ENCODE peak calls at places on chromosome 18, in six cellular contexts. One of them, this sample, is unnamed.

GRCh38 chr18:32200766-32201165 is 10.9 kb downstream of the MEP1B start:
- DNase-seq in GM12878: no peak
- DNase-seq in HEK293T: no peak
- DNase-seq in K562: no peak
- DNase-seq in HepG2: no peak
- DNase-seq in IMR-90: no peak
- DNase-seq in this sample: no peak

GRCh38 chr18:37419272-37419671 is 146.3 kb downstream of the CELF4 start:
- DNase-seq in HepG2: no peak
- DNase-seq in K562: no peak
- DNase-seq in GM12878: no peak
- DNase-seq in HEK293T: no peak
- DNase-seq in IMR-90: peak; percentile 12
- DNase-seq in this sample: peak; percentile 42

GRCh38 chr18:987325-988186 is 82.9 kb downstream of the ADCYAP1 start:
- DNase-seq in K562: peak; percentile 38
- DNase-seq in HEK293T: no peak
- DNase-seq in GM12878: no peak
- DNase-seq in HepG2: no peak
- DNase-seq in IMR-90: no peak
- DNase-seq in this sample: peak; percentile 4

GRCh38 chr18:44197837-44198236 is 482.9 kb upstream of the SETBP1 start:
- DNase-seq in GM12878: no peak
- DNase-seq in K562: no peak
- DNase-seq in IMR-90: no peak
- DNase-seq in HEK293T: no peak
- DNase-seq in HepG2: no peak
- DNase-seq in this sample: no peak

GRCh38 chr18:36672437-36673344 is 156.1 kb downstream of the TPGS2 start:
- DNase-seq in K562: no peak
- DNase-seq in IMR-90: peak; percentile 67
- DNase-seq in HepG2: no peak
- DNase-seq in GM12878: no peak
- DNase-seq in HEK293T: peak; percentile 60
- DNase-seq in this sample: peak; percentile 31

GRCh38 chr18:79922971-79923411 is 28.5 kb downstream of the SLC66A2 start:
- DNase-seq in K562: no peak
- DNase-seq in IMR-90: no peak
- DNase-seq in HEK293T: no peak
- DNase-seq in HepG2: no peak
- DNase-seq in GM12878: no peak
- DNase-seq in this sample: no peak

GRCh38 chr18:43396266-43396665 is 119.0 kb upstream of the SYT4 start:
- DNase-seq in GM12878: no peak
- DNase-seq in K562: no peak
- DNase-seq in HEK293T: no peak
- DNase-seq in HepG2: no peak
- DNase-seq in IMR-90: no peak
- DNase-seq in this sample: peak; percentile 5

GRCh38 chr18:32847719-32848118 is 74.9 kb upstream of the KLHL14 start:
- DNase-seq in K562: no peak
- DNase-seq in IMR-90: no peak
- DNase-seq in GM12878: no peak
- DNase-seq in HEK293T: no peak
- DNase-seq in HepG2: no peak
- DNase-seq in this sample: no peak

GRCh38 chr18:8603663-8604520 is 5.3 kb upstream of the RAB12 start:
- DNase-seq in K562: no peak
- DNase-seq in IMR-90: no peak
- DNase-seq in GM12878: peak; percentile 49
- DNase-seq in HepG2: no peak
- DNase-seq in HEK293T: no peak
- DNase-seq in this sample: no peak

GRCh38 chr18:58394046-58394445 is 234.8 kb downstream of the ALPK2 start:
- DNase-seq in HepG2: no peak
- DNase-seq in GM12878: no peak
- DNase-seq in HEK293T: no peak
- DNase-seq in IMR-90: peak; percentile 73
- DNase-seq in K562: no peak
- DNase-seq in this sample: no peak

GRCh38 chr18:50726960-50727589 is 92.7 kb downstream of the MRO start:
- DNase-seq in K562: no peak
- DNase-seq in HEK293T: no peak
- DNase-seq in HepG2: no peak
- DNase-seq in IMR-90: no peak
- DNase-seq in GM12878: peak; percentile 41
- DNase-seq in this sample: no peak

GRCh38 chr18:50099725-50100414 is 95.1 kb downstream of the MYO5B start:
- DNase-seq in HEK293T: no peak
- DNase-seq in GM12878: peak; percentile 36
- DNase-seq in K562: no peak
- DNase-seq in IMR-90: peak; percentile 25
- DNase-seq in HepG2: no peak
- DNase-seq in this sample: no peak

GRCh38 chr18:34128436-34128835 is 96.3 kb downstream of the NOL4 start:
- DNase-seq in K562: no peak
- DNase-seq in HepG2: no peak
- DNase-seq in GM12878: no peak
- DNase-seq in HEK293T: no peak
- DNase-seq in IMR-90: peak; percentile 0
- DNase-seq in this sample: no peak

GRCh38 chr18:26046419-26047077 is 43.9 kb downstream of the SS18 start:
- DNase-seq in K562: no peak
- DNase-seq in IMR-90: no peak
- DNase-seq in GM12878: no peak
- DNase-seq in HepG2: no peak
- DNase-seq in HEK293T: no peak
- DNase-seq in this sample: no peak

GRCh38 chr18:51617167-51617566 is 419.7 kb upstream of the MEX3C start:
- DNase-seq in HEK293T: no peak
- DNase-seq in K562: no peak
- DNase-seq in GM12878: no peak
- DNase-seq in IMR-90: no peak
- DNase-seq in HepG2: no peak
- DNase-seq in this sample: peak; percentile 77

GRCh38 chr18:12639990-12640880 is 17.7 kb downstream of the SPIRE1 start:
- DNase-seq in K562: no peak
- DNase-seq in HEK293T: no peak
- DNase-seq in HepG2: peak; percentile 68
- DNase-seq in IMR-90: peak; percentile 87
- DNase-seq in GM12878: no peak
- DNase-seq in this sample: peak; percentile 81

GRCh38 chr18:8507881-8508280 is 101.4 kb upstream of the RAB12 start:
- DNase-seq in HEK293T: no peak
- DNase-seq in IMR-90: peak; percentile 21
- DNase-seq in K562: no peak
- DNase-seq in HepG2: no peak
- DNase-seq in GM12878: no peak
- DNase-seq in this sample: no peak

DNA sequence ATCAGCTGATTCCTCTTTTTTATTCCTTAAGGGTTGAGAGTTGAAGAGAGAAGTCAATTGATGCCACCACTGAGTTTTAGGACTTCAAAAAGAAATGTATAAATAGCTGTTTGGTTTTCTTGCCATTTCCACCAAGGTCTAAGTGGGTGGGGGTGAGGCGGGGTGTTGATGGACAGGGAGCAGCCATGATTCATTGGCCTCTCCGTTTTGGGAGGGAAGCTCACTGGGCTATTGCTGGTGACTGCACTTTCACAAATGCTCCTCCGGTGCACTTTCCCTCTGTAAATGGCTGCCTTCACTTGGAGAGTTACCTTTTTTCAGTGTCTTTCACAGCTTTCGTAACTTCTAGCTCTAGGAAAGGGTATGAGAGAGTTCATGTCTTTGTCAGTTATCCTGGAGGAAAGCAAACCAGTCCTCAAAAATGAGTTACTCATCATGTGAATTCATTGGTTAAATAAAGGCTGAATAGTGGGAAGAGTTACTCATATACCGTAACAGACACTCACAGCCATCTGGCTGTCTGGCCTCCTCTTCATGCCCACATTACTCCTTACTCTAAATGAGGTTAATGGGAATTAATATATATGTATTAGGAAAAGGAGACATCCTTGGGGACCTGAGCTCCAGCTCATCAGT is 17.4 kb upstream of the CTAGE1 start:
- DNase-seq in K562: no peak
- DNase-seq in IMR-90: peak; percentile 91
- DNase-seq in HepG2: no peak
- DNase-seq in GM12878: no peak
- DNase-seq in HEK293T: no peak
- DNase-seq in this sample: peak; percentile 34
- TF ChIP-seq BHLHE40 in K562: no peak
- TF ChIP-seq BHLHE40 in IMR-90: no peak
- TF ChIP-seq BHLHE40 in HepG2: no peak
- TF ChIP-seq BHLHE40 in GM12878: no peak
- TF ChIP-seq BHLHE40 in HEK293T: no peak
- TF ChIP-seq BHLHE40 in this sample: no peak

DNA sequence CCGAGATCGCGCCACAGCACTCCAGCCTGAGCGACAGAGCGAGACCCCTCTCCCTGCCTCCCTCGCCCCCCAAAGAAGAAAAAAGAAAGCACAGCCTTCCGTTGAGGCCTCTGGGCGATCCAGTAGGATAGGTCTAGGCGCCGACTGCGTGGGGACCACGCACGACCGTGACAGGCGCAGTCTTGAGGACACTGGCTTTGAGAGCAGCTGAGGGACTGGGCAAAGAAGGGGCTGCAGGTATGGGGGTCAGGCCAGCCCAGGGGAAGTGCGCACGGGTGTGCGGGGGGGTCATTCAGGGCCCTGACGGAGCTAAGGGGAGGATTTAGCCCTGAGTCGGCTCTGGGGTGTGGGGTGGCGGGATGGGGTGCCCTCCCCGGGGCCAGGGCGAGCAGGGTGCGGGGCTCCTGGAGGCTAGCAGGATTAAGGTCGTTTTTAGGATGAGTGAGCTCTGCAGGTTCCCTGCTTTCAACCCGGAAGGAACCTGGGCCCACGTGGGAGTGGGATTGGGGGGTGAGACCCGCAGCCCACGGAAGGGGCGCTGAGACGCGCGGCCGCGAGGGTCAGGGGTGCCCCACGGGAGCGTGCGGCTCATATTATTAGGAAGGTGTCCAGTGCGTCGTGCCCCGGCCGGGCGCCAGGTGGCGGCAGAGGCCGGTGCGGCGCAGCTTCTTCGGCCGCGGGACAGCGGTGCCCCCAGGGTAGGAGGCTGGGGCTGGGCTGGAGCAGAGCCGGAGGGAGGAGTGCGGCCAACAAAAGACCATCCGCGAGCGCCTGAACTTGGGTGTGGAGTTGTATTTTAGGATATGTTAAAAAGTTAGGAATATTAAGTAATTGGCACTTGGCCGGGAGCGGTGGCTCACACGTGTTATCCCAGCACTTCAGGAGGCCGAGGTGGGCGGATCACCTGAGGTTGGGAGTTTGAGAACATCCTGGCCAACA is 20.5 kb upstream of the ZNF236 start:
- DNase-seq in GM12878: no peak
- DNase-seq in HEK293T: peak; percentile 77
- DNase-seq in IMR-90: peak; percentile 35
- DNase-seq in K562: peak; percentile 74
- DNase-seq in HepG2: peak; percentile 24
- DNase-seq in this sample: peak; percentile 49
- TF ChIP-seq BHLHE40 in GM12878: peak; percentile 29
- TF ChIP-seq BHLHE40 in HEK293T: no peak
- TF ChIP-seq BHLHE40 in IMR-90: no peak
- TF ChIP-seq BHLHE40 in K562: no peak
- TF ChIP-seq BHLHE40 in HepG2: no peak
- TF ChIP-seq BHLHE40 in this sample: no peak

GRCh38 chr18:63564576-63564975 is 22.4 kb downstream of the SERPINB12 start:
- DNase-seq in K562: no peak
- DNase-seq in IMR-90: no peak
- DNase-seq in HepG2: no peak
- DNase-seq in HEK293T: no peak
- DNase-seq in GM12878: no peak
- DNase-seq in this sample: no peak

GRCh38 chr18:63564021-63564420 is 21.9 kb downstream of the SERPINB12 start:
- DNase-seq in HepG2: no peak
- DNase-seq in GM12878: no peak
- DNase-seq in HEK293T: no peak
- DNase-seq in K562: no peak
- DNase-seq in IMR-90: no peak
- DNase-seq in this sample: no peak

GRCh38 chr18:63562284-63562683 is 20.1 kb downstream of the SERPINB12 start:
- DNase-seq in HEK293T: no peak
- DNase-seq in K562: no peak
- DNase-seq in GM12878: peak; percentile 17
- DNase-seq in IMR-90: no peak
- DNase-seq in HepG2: no peak
- DNase-seq in this sample: no peak

GRCh38 chr18:63559567-63560491 is 17.7 kb downstream of the SERPINB12 start:
- DNase-seq in IMR-90: no peak
- DNase-seq in GM12878: no peak
- DNase-seq in HEK293T: no peak
- DNase-seq in K562: no peak
- DNase-seq in HepG2: no peak
- DNase-seq in this sample: no peak
- TF ChIP-seq BHLHE40 in IMR-90: no peak
- TF ChIP-seq BHLHE40 in GM12878: no peak
- TF ChIP-seq BHLHE40 in HEK293T: no peak
- TF ChIP-seq BHLHE40 in K562: no peak
- TF ChIP-seq BHLHE40 in HepG2: no peak
- TF ChIP-seq BHLHE40 in this sample: no peak

GRCh38 chr18:28087173-28087563 is 89.8 kb downstream of the CDH2 start:
- DNase-seq in HepG2: peak; percentile 7
- DNase-seq in GM12878: no peak
- DNase-seq in IMR-90: no peak
- DNase-seq in HEK293T: no peak
- DNase-seq in K562: no peak
- DNase-seq in this sample: no peak
- TF ChIP-seq BHLHE40 in HepG2: no peak
- TF ChIP-seq BHLHE40 in GM12878: no peak
- TF ChIP-seq BHLHE40 in IMR-90: no peak
- TF ChIP-seq BHLHE40 in HEK293T: no peak
- TF ChIP-seq BHLHE40 in K562: no peak
- TF ChIP-seq BHLHE40 in this sample: no peak

DNA sequence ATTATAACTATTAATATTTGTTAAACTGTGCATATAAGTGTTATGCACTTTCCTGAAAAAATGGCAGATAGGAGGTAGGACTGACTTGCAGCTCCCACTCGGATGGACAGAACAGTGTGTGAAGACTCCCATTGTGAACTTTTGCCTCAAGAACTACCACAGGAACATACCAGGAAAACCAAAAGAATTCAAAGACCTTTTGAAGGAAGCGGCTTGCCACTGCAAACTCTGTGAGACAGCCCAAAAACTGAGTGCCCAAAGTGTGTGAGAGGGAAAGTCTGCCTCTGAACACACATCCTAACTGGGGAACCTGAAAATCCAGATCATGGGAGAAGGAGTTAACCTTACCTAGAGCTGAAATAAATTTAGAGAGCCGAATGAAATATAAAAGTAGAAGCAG is 171.0 kb downstream of the ZBTB7C start:
- DNase-seq in K562: no peak
- DNase-seq in HepG2: no peak
- DNase-seq in IMR-90: no peak
- DNase-seq in GM12878: no peak
- DNase-seq in HEK293T: no peak
- DNase-seq in this sample: no peak
- TF ChIP-seq BHLHE40 in K562: no peak
- TF ChIP-seq BHLHE40 in HepG2: no peak
- TF ChIP-seq BHLHE40 in IMR-90: no peak
- TF ChIP-seq BHLHE40 in GM12878: no peak
- TF ChIP-seq BHLHE40 in HEK293T: no peak
- TF ChIP-seq BHLHE40 in this sample: no peak